ENCODE peak calls at places on chromosomes 7 and 10, in seven cellular contexts. I, A, D, Q, P, L and G are unnamed samples.

GRCh38 chr7:100894860-100895700 is 608 bp downstream of the ACHE start:
- DNase-seq in L (no peak), D (peak), I (no peak), P (peak), Q (peak), A (no peak), G (no peak)

GRCh38 chr10:122301055-122301810 is 30.1 kb downstream of the BTBD16 start:
- DNase-seq in D (no peak), Q (no peak), L (no peak), A (peak), I (no peak), P (no peak), G (peak)

GRCh38 chr7:33874943-33875342 is 30.4 kb upstream of the BMPER start:
- DNase-seq in A (peak), L (peak), Q (no peak), P (peak), I (no peak), D (no peak), G (peak)

GRCh38 chr10:35259769-35260397 is 76.4 kb upstream of the CCNY start:
- DNase-seq in L (no peak), Q (no peak), A (peak), I (no peak), D (peak), P (peak), G (peak)

GRCh38 chr10:60384708-60385398 is 4.8 kb downstream of the ANK3 start:
- DNase-seq in A (peak), I (no peak), P (peak), D (no peak), Q (no peak), L (no peak), G (peak)

GRCh38 chr10:12499587-12499986 is 150.2 kb downstream of the CAMK1D start:
- DNase-seq in I (no peak), A (no peak), D (no peak), L (no peak), Q (no peak), P (no peak), G (no peak)

GRCh38 chr7:92831716-92832622 is 4.4 kb downstream of the CDK6 start:
- DNase-seq in A (peak), I (no peak), P (peak), D (peak), L (no peak), Q (no peak), G (peak)

GRCh38 chr10:63766766-63767505 is 245.7 kb downstream of the REEP3 start:
- DNase-seq in L (no peak), P (peak), D (no peak), A (peak), I (no peak), Q (no peak), G (peak)

GRCh38 chr7:106392565-106392964 is 107.8 kb upstream of the NAMPT start:
- DNase-seq in Q (no peak), P (no peak), D (no peak), I (no peak), A (no peak), L (no peak), G (no peak)